ENCODE peak calls at places on chromosomes 12 and 14, in ten cellular contexts. U is Karpas-422; V is effector memory CD8-positive, alpha-beta T cell; D is fibroblast of pulmonary artery; R is HEK293T; E is suprapubic skin; B is M059J; P is nucleus accumbens; Z is fibroblast of mammary gland; M is mucosa of gallbladder. G is an unnamed sample.

GRCh38 chr14:81157431-81157830 is 63.3 kb downstream of the GTF2A1 start:
- DNase-seq in U (no peak), V (no peak), D (no peak), R (no peak), E (no peak), B (no peak), P (no peak), Z (no peak), M (no peak), G (no peak)

GRCh38 chr12:84136862-84137367 is 775.7 kb downstream of the SLC6A15 start:
- DNase-seq in U (no peak), V (no peak), D (peak; percentile 38), R (no peak), E (no peak), B (no peak), P (no peak), Z (peak; percentile 81), M (no peak), G (no peak)

GRCh38 chr12:21456291-21456780 is 18.9 kb downstream of the PYROXD1 start:
- DNase-seq in U (no peak), V (peak; percentile 33), D (no peak), R (no peak), E (no peak), B (peak; percentile 12), P (no peak), Z (no peak), M (no peak), G (no peak)

GRCh38 chr12:43847427-43847826 is 11.5 kb downstream of the TMEM117 start:
- DNase-seq in U (no peak), V (no peak), D (peak; percentile 22), R (no peak), E (no peak), B (peak; percentile 89), P (no peak), Z (peak; percentile 59), M (no peak), G (no peak)

GRCh38 chr12:100868487-100868886 is 73.9 kb downstream of the ANO4 start:
- DNase-seq in U (no peak), V (no peak), D (peak; percentile 22), R (no peak), E (no peak), B (peak; percentile 25), P (no peak), Z (peak; percentile 79), M (no peak), G (no peak)

GRCh38 chr12:34204830-34205285 is 182.6 kb downstream of the ALG10 start:
- DNase-seq in U (no peak), V (no peak), D (no peak), R (no peak), E (no peak), B (no peak), P (no peak), Z (no peak), M (no peak), G (no peak)

GRCh38 chr14:104680806-104681688 is 8.4 kb upstream of the INF2 start:
- DNase-seq in U (peak; percentile 86), V (no peak), D (peak; percentile 74), R (no peak), E (no peak), B (peak; percentile 81), P (peak; percentile 33), Z (peak; percentile 88), M (peak; percentile 90), G (no peak)

GRCh38 chr14:61455351-61455750 is 134.0 kb downstream of the PRKCH start:
- DNase-seq in U (no peak), V (no peak), D (no peak), R (no peak), E (no peak), B (no peak), P (no peak), Z (no peak), M (no peak), G (peak; percentile 23)

GRCh38 chr14:69013943-69014782 is 35.1 kb upstream of the ACTN1 start:
- DNase-seq in U (peak; percentile 51), V (no peak), D (peak; percentile 71), R (no peak), E (no peak), B (no peak), P (no peak), Z (peak; percentile 50), M (peak; percentile 76), G (peak; percentile 88)

GRCh38 chr14:68198713-68199464 is 379.3 kb downstream of the RAD51B start:
- DNase-seq in U (no peak), V (no peak), D (peak; percentile 55), R (no peak), E (no peak), B (no peak), P (no peak), Z (no peak), M (no peak), G (no peak)